ENCODE peak calls at places on chromosomes 11 and 22, in four cellular contexts. U is tibial artery, T is psoas muscle, E is lung. I is an unnamed sample.

GRCh38 chr11:3626250-3626960 is 15.4 kb downstream of the ART5 start:
- DNase-seq in U (peak), T (peak), E (peak), I (peak)

GRCh38 chr11:32466279-32466915 is 31.1 kb upstream of the WT1 start:
- DNase-seq in U (no peak), T (no peak), E (no peak), I (no peak)

GRCh38 chr11:68532719-68533369 is 72.3 kb downstream of the PPP6R3 start:
- DNase-seq in U (no peak), T (no peak), E (no peak), I (no peak)

GRCh38 chr11:113923572-113923971 is 19.0 kb downstream of the HTR3B start:
- DNase-seq in U (no peak), T (no peak), E (no peak), I (no peak)

GRCh38 chr11:12449961-12450715 is 72.8 kb downstream of the PARVA start:
- DNase-seq in U (no peak), T (no peak), E (no peak), I (no peak)

GRCh38 chr22:42649261-42650056 is at the start of gene CYB5R3:
- DNase-seq in U (peak), T (peak), E (peak), I (peak)

GRCh38 chr11:131204984-131205383 is 165.4 kb upstream of the NTM start:
- DNase-seq in U (no peak), T (no peak), E (no peak), I (no peak)

GRCh38 chr22:39090426-39091064 is 6.5 kb upstream of the APOBEC3H start:
- DNase-seq in U (no peak), T (peak), E (no peak), I (peak)

GRCh38 chr11:44625759-44626523 is 60.5 kb downstream of the CD82 start:
- DNase-seq in U (no peak), T (no peak), E (peak), I (no peak)

GRCh38 chr11:34379539-34379938 is 21.7 kb upstream of the ABTB2 start:
- DNase-seq in U (no peak), T (no peak), E (no peak), I (no peak)

GRCh38 chr11:67302571-67303131 is 679 bp upstream of the SSH3 start:
- DNase-seq in U (peak), T (no peak), E (peak), I (no peak)

GRCh38 chr11:119585038-119585666 is 143.8 kb downstream of the NECTIN1 start:
- DNase-seq in U (no peak), T (peak), E (no peak), I (no peak)

GRCh38 chr11:112968988-112969714 is 7.9 kb downstream of the NCAM1 start:
- DNase-seq in U (no peak), T (no peak), E (no peak), I (no peak)

GRCh38 chr11:74282863-74283484 is 28.5 kb downstream of the P4HA3 start:
- DNase-seq in U (no peak), T (no peak), E (no peak), I (no peak)

GRCh38 chr11:1924121-1924520 is 4.6 kb downstream of the TNNT3 start:
- DNase-seq in U (no peak), T (no peak), E (no peak), I (peak)

GRCh38 chr22:36636916-36637315 is 66.6 kb downstream of the CACNG2 start:
- DNase-seq in U (no peak), T (no peak), E (no peak), I (no peak)

GRCh38 chr11:109795234-109795633 is 298.0 kb upstream of the ZC3H12C start:
- DNase-seq in U (no peak), T (no peak), E (no peak), I (no peak)

GRCh38 chr11:623349-623869 is 1.3 kb downstream of the CDHR5 start:
- DNase-seq in U (no peak), T (no peak), E (no peak), I (no peak)

GRCh38 chr11:93017821-93018690 is 48.6 kb downstream of the MTNR1B start:
- DNase-seq in U (no peak), T (no peak), E (no peak), I (no peak)

GRCh38 chr11:6927030-6927617 is 898 bp downstream of the ZNF215 start:
- DNase-seq in U (no peak), T (no peak), E (no peak), I (no peak)

GRCh38 chr11:10792385-10793068 is 16.2 kb downstream of the EIF4G2 start:
- DNase-seq in U (peak), T (peak), E (peak), I (peak)

GRCh38 chr11:106466441-106467190 is 389.2 kb downstream of the AASDHPPT start:
- DNase-seq in U (no peak), T (no peak), E (no peak), I (no peak)

GRCh38 chr11:102733232-102733875 is 8.6 kb upstream of the MMP8 start:
- DNase-seq in U (peak), T (peak), E (peak), I (peak)

GRCh38 chr11:86668929-86669328 is 3.5 kb downstream of the ME3 start:
- DNase-seq in U (no peak), T (no peak), E (no peak), I (no peak)

GRCh38 chr11:110434952-110435779 is 5.4 kb downstream of the FDX1 start:
- DNase-seq in U (no peak), T (no peak), E (no peak), I (no peak)

GRCh38 chr11:103735497-103736032 is 300.9 kb upstream of the DDI1 start:
- DNase-seq in U (no peak), T (no peak), E (no peak), I (no peak)

GRCh38 chr11:130801287-130802146 is 114.8 kb downstream of the SNX19 start:
- DNase-seq in U (no peak), T (no peak), E (no peak), I (no peak)

GRCh38 chr11:224424-224823 is 11.7 kb downstream of the SIRT3 start:
- DNase-seq in U (no peak), T (no peak), E (no peak), I (peak)

GRCh38 chr11:3129591-3130268 is 35.4 kb downstream of the OSBPL5 start:
- DNase-seq in U (no peak), T (peak), E (no peak), I (peak)

GRCh38 chr22:20522134-20522827 is 14.9 kb downstream of the MED15 start:
- DNase-seq in U (no peak), T (no peak), E (no peak), I (no peak)

DNA sequence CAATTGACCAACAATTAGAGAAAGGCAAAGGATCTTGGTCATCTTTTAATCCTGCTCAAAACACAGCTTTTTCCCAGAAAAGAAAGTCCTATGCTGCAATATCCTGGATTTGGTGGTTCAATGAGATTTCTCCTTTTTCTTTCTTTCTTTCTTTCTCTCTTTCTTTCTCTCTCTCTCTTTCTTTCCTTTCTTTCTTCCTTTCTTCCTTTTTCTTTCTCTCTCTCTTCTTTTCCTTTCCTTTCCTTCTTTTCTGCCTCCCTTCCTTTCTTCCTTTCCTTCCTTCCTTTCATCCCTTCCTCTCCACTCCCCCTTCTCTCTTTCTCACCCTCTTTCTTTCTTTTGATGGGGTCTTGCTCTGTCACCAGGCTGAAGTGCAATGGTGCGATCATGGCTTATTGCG is 31.7 kb upstream of the MSANTD2 start:
- DNase-seq in U (no peak), T (no peak), E (no peak), I (no peak)
- H3K27ac ChIP-seq in U (no peak), T (no peak), E (no peak), I (no peak)

DNA sequence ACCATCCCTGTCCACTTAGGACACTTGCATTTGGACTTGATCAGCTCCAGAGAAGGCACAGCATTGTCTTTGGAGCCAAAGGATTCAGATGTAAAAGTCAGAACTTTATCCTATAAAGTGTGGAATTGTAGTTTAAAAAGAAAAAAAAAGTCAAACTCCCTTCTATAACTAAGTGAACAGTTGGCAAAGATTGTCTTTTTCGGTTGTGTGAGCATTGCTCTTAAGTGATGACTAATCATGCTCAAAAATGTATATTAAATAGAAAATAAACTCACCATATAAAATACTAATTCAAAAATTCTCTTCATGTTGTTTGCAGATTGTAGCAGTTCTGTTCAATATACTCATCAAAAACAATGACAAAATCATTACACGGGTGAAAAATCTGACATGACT is 93.8 kb downstream of the ETS1 start:
- DNase-seq in U (no peak), T (no peak), E (no peak), I (no peak)
- H3K27ac ChIP-seq in U (peak), T (peak), E (peak), I (no peak)

DNA sequence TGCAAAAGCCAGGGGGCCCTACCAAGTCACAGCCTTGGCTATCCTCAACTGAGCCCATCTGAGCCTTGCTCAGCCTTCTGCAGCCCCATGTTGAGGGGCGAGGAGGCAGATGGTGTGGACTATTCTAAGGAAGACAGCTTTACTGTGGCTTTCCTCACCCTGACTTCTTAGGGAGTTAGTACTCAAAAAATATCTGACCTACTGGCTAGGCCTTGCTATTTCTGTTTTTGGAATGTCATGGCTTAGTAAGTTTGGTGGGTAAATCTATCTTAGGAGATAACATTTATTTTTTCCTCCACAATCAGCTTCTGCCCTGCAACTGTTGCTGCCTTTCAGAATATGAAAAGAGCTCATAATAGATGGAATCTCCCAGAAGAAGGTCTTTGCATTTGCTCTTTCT is 80.9 kb downstream of the LDLRAD3 start:
- DNase-seq in U (no peak), T (no peak), E (no peak), I (no peak)
- H3K27ac ChIP-seq in U (no peak), T (no peak), E (no peak), I (no peak)

DNA sequence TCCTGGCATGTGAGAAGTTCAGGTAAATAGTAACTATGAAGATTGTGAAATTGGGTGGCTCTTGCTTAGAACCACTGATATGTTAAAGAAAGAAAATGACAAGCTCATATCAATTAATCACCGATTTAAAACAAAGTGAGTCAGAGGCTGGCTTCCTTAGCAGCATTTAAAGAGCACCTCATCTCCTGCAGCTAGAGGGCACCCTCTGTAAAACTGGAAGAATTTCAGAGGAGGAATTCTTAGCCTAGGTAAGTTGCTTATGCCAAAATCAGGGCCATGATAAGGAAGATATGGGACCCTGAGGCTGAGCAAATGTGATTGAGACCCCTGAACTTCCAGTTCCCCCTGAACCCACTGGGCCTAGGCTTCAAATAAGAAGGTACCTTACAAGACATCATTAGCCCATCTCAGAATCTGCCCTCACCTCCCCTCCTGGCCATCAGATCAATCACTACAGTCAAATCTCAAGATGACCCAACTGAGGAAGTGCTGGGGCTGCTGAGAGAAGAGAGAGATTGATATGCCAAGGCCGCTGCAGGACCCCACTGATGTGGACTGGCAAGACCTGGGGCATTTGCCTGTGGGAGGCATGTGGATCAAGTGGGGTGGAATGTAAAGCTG is 8.6 kb upstream of the CD3E start:
- DNase-seq in U (no peak), T (no peak), E (no peak), I (no peak)
- H3K27ac ChIP-seq in U (no peak), T (no peak), E (no peak), I (no peak)

GRCh38 chr11:76466666-76467065 is 21.8 kb downstream of the EMSY start:
- DNase-seq in U (no peak), T (no peak), E (no peak), I (no peak)
- H3K27ac ChIP-seq in U (no peak), T (no peak), E (no peak), I (no peak)

I was measured in aorta.